ENCODE peak calls at places on chromosomes 13 and 19, in seven cellular contexts. J, H, F, Z, Q, B and W are unnamed samples.

GRCh38 chr19:32691952-32692726 is 518 bp downstream of the NUDT19 start:
- DNase-seq in H (no peak), J (no peak), Q (peak), B (peak), Z (no peak), F (peak), W (peak)

GRCh38 chr19:4523306-4524110 is 5.2 kb upstream of the PLIN4 start:
- DNase-seq in F (peak), J (peak), B (peak), H (peak), Z (no peak), Q (peak), W (peak)

GRCh38 chr19:9786342-9786741 is 17.8 kb upstream of the ZNF846 start:
- DNase-seq in Z (no peak), F (no peak), B (no peak), H (no peak), Q (peak), J (no peak), W (no peak)

GRCh38 chr19:33472696-33473624 is 48.6 kb downstream of the PEPD start:
- DNase-seq in Q (no peak), J (no peak), H (no peak), Z (no peak), B (no peak), F (no peak), W (peak)

GRCh38 chr19:55632463-55632834 is 8.1 kb upstream of the ZNF784 start:
- DNase-seq in F (peak), H (peak), J (peak), Q (peak), B (peak), Z (peak), W (peak)

GRCh38 chr13:95948646-95949045 is 104.6 kb downstream of the UGGT2 start:
- DNase-seq in Z (no peak), H (no peak), F (no peak), Q (no peak), J (no peak), B (no peak), W (peak)

GRCh38 chr19:3990815-3991117 is 5.5 kb upstream of the EEF2 start:
- DNase-seq in Q (no peak), B (no peak), J (no peak), Z (no peak), H (no peak), F (no peak), W (no peak)

GRCh38 chr19:46616631-46617322 is 8.1 kb downstream of the PTGIR start:
- DNase-seq in H (peak), F (peak), Z (no peak), J (peak), B (peak), Q (no peak), W (peak)

GRCh38 chr13:107370036-107370785 is 802.3 kb upstream of the ARGLU1 start:
- DNase-seq in B (no peak), H (no peak), J (no peak), Z (no peak), Q (no peak), F (no peak), W (peak)

GRCh38 chr19:8517551-8518442 is 3.8 kb upstream of the ZNF414 start:
- DNase-seq in Z (no peak), B (no peak), F (no peak), H (no peak), J (no peak), Q (no peak), W (peak)

GRCh38 chr13:87129602-87130300 is 541.4 kb upstream of the SLITRK5 start:
- DNase-seq in H (no peak), Q (no peak), Z (no peak), F (no peak), B (no peak), J (no peak), W (peak)

GRCh38 chr13:112903071-112903577 is 65.9 kb upstream of the MCF2L start:
- DNase-seq in B (no peak), H (no peak), J (no peak), Z (no peak), F (no peak), Q (no peak), W (no peak)

GRCh38 chr19:5895409-5895808 is 8.2 kb downstream of the NDUFA11 start:
- DNase-seq in H (no peak), B (no peak), Z (no peak), Q (no peak), F (no peak), J (no peak), W (no peak)

GRCh38 chr19:3625996-3626472 is 556 bp downstream of the CACTIN start:
- DNase-seq in B (no peak), J (peak), Z (no peak), Q (no peak), H (no peak), F (peak), W (no peak)

GRCh38 chr13:93270769-93271753 is 44.5 kb downstream of the GPC6 start:
- DNase-seq in B (no peak), J (peak), Q (no peak), Z (no peak), H (peak), F (no peak), W (no peak)

GRCh38 chr19:3665681-3666544 is 34.4 kb downstream of the PIP5K1C start:
- DNase-seq in J (peak), Q (peak), F (peak), H (peak), Z (no peak), B (peak), W (peak)

GRCh38 chr19:16327501-16327900 is 2.9 kb downstream of the KLF2 start:
- DNase-seq in Q (no peak), B (no peak), Z (no peak), J (no peak), F (no peak), H (no peak), W (no peak)

GRCh38 chr19:52535831-52536800 is 8.6 kb downstream of the ZNF808 start:
- DNase-seq in H (no peak), Z (peak), Q (peak), B (peak), F (peak), J (peak), W (peak)

GRCh38 chr19:10501971-10502523 is 1.1 kb downstream of the KEAP1 start:
- DNase-seq in F (peak), B (peak), Q (peak), Z (no peak), H (peak), J (peak), W (peak)

GRCh38 chr13:41418027-41418426 is 39.3 kb upstream of the RGCC start:
- DNase-seq in H (no peak), B (no peak), J (no peak), Z (no peak), Q (no peak), F (no peak), W (no peak)

GRCh38 chr19:48556163-48556562 is 4.2 kb downstream of the SULT2B1 start:
- DNase-seq in Z (no peak), J (no peak), B (no peak), H (peak), F (peak), Q (peak), W (peak)

GRCh38 chr13:76723551-76724232 is 162.5 kb downstream of the KCTD12 start:
- DNase-seq in H (no peak), Z (no peak), F (peak), J (no peak), Q (no peak), B (peak), W (peak)

GRCh38 chr13:36453518-36453917 is 21.2 kb downstream of the CCNA1 start:
- DNase-seq in F (peak), Q (no peak), J (peak), H (no peak), B (no peak), Z (no peak), W (peak)
- TF ChIP-seq CTCF in F (peak), Q (no peak), J (peak), H (peak), B (peak), Z (peak), W (no peak)

GRCh38 chr13:22569830-22570229 is 610.9 kb upstream of the SGCG start:
- DNase-seq in Q (no peak), H (no peak), B (no peak), J (no peak), F (no peak), Z (no peak), W (no peak)
- TF ChIP-seq CTCF in Q (no peak), H (no peak), B (peak), J (no peak), F (peak), Z (no peak), W (peak)

GRCh38 chr13:99698816-99699099 is 197.5 kb downstream of the TM9SF2 start:
- DNase-seq in J (no peak), H (no peak), Q (no peak), F (no peak), Z (no peak), B (no peak), W (no peak)

GRCh38 chr13:99702687-99703319 is 201.5 kb downstream of the TM9SF2 start:
- DNase-seq in F (peak), H (no peak), Q (no peak), Z (no peak), B (no peak), J (no peak), W (no peak)

GRCh38 chr13:99703908-99704307 is 202.6 kb downstream of the TM9SF2 start:
- DNase-seq in F (no peak), Q (no peak), B (no peak), H (no peak), Z (no peak), J (no peak), W (no peak)

GRCh38 chr13:99698010-99698815 is 196.9 kb downstream of the TM9SF2 start:
- DNase-seq in H (no peak), Z (no peak), F (no peak), J (no peak), Q (no peak), B (no peak), W (no peak)

DNA sequence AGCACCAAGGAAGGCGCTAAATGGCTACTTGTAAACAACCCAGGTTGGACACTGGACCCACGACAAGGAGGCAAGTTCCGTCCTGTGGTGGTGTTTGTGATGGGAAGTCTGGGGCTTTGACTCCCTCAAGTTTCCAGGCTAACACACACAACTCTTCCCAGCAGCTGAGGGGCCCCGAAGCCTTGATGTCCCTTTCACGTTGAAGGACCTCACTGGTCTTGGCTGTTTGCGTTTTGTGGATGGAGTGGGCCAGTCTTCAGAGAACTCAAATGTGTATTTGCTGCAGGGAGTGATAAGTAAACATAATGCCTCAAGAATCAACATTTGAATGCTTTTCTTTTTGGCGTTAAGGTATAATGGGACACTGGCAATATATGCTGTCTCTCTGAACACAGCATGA is 199.2 kb downstream of the TM9SF2 start:
- DNase-seq in J (no peak), Z (no peak), Q (no peak), H (no peak), B (no peak), F (no peak), W (no peak)
- TF ChIP-seq CTCF in J (no peak), Z (no peak), Q (no peak), H (no peak), B (no peak), F (no peak), W (no peak)

GRCh38 chr19:42219812-42220750 is at the start of gene ZNF526:
- DNase-seq in F (peak), Z (peak), J (peak), H (peak), B (peak), Q (peak), W (peak)

GRCh38 chr19:42216653-42217521 is 590 bp downstream of the DEDD2 start:
- DNase-seq in F (peak), Q (peak), J (peak), B (peak), H (peak), Z (no peak), W (peak)

GRCh38 chr19:42214810-42215209 is 2.7 kb downstream of the DEDD2 start:
- DNase-seq in Z (no peak), H (no peak), Q (no peak), F (no peak), J (no peak), B (no peak), W (no peak)

GRCh38 chr19:42220751-42221097 is 612 bp downstream of the ZNF526 start:
- DNase-seq in B (no peak), J (no peak), F (peak), Z (no peak), Q (no peak), H (no peak), W (no peak)

DNA sequence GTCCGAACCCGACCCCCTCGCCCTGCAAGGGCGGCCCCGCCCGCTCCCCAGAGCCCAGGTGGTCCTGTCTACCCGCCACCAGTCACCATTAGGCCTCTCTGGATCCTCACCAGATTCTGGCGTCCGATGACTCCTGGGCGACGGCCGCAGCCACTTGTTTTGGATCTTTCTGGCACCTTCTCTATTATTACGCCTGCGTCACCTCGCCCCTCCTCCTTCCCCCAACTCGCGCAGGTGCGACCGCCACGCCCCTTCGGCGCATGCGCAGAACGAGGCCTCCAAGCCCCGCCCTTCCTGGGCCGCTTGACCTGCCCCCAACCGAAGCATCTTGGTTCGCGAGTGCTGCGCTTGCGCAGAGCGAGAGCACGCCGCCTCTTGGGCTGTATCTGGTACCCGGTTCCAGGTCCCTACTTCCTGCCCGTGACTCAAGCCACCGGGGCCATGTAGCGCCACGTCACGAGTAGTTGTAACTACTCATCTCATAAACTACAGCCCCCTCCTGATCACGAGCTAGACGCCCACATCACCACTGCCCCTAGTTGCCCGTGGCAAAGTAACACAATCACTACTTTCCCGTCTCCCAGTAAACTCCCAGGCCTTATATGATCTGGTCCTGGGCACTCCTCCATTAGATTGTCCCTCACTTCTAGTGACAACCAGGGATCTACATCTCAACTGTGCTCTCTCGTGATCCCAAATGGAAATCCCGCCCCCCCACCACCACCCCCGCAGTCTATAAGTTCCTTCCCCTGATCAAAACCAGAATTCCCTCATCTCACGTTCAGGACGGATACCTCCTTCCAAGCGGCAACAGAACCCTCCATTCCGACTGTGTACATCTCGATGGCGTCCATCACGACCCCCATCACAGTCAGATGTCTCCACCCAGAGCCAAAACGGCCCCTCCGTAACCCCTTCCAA is at the start of gene DEDD2:
- DNase-seq in Z (peak), F (peak), H (peak), J (peak), B (peak), Q (peak), W (peak)
- TF ChIP-seq CTCF in Z (no peak), F (no peak), H (no peak), J (peak), B (no peak), Q (no peak), W (no peak)

GRCh38 chr13:44576396-44577235 is 486 bp upstream of the TSC22D1 start:
- DNase-seq in B (peak), F (peak), J (peak), Z (no peak), Q (no peak), H (no peak), W (peak)
- TF ChIP-seq CTCF in B (no peak), F (no peak), J (no peak), Z (no peak), Q (no peak), H (no peak), W (no peak)

GRCh38 chr13:98479496-98480003 is 97.4 kb downstream of the STK24 start:
- DNase-seq in B (no peak), Z (no peak), Q (no peak), H (no peak), J (no peak), F (no peak), W (no peak)

GRCh38 chr13:98480915-98481510 is 95.9 kb downstream of the STK24 start:
- DNase-seq in Q (no peak), F (no peak), H (no peak), J (peak), Z (peak), B (peak), W (no peak)

GRCh38 chr13:98476106-98476505 is 100.8 kb downstream of the STK24 start:
- DNase-seq in J (no peak), F (peak), H (no peak), B (no peak), Z (no peak), Q (no peak), W (no peak)

GRCh38 chr13:98476538-98476966 is 100.4 kb downstream of the STK24 start:
- DNase-seq in H (no peak), F (no peak), Q (no peak), J (no peak), B (peak), Z (peak), W (peak)

DNA sequence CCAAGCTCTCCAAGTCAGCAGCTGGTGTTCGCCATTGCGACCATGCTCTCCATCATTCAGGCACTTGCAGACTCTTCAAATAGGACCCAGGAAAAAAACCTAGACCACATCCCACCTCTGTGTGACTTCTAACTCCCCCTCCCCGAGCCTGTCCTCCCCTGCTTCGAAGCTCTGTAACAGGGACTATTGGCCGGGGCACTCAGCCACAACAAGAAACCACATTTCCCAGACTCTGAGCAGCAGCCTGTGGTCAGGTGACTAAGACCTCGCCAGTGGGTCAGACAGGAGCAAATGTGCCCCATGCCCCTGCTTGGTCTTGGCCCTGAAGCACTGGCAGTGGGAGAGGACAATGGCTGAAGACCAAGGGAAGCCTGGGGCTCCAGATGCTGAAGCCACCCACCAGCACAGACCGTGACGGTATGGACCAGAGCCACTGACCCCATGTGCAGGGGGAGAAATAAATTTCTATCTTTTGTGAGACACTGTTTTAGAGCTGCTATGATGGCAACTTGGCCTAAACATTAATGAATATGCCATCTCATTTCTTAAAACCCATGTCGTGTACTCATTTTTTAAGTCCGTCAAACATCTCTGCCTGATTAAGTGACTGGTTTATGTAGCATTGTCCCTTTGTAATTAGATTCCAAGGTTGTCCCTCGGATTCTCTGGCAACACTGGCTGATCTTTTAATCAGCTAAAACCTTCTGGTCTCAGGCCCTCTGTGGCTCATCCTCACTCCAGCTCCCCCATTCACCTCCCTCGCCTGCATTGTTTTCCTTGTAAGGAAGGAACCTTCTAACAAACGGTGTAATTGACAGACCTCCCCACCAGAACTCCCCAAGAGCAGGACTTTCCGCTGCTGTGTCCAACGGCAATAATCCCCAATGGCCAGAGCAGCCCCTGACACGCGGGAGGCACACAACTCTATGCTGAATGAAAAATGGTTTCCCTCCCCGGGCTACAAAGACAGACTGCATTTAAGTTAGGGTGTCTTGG is 98.5 kb downstream of the STK24 start:
- DNase-seq in B (no peak), H (no peak), F (peak), J (peak), Q (no peak), Z (peak), W (peak)
- TF ChIP-seq CTCF in B (no peak), H (no peak), F (peak), J (no peak), Q (no peak), Z (no peak), W (no peak)

DNA sequence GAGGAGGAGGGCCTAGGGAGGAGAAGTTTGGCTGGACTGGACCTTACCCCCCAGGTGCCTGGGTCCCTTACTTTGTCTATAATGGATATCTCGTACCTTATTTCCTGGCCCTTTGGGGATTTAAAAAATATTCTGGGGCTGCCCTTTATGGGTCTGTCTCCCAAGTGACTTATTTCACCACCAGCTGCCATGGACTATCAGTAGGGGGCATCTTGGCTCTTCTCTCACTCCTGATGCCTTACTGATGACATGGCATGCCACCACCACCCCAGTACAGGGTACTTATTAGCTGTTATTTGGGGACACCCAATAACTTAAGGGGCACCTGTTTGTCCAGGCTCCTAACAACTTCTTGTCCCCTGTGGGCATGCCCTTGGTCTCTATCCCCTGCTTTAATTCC is 38.0 kb downstream of the NFIX start:
- DNase-seq in Q (no peak), Z (no peak), B (no peak), J (no peak), F (no peak), H (no peak), W (no peak)
- TF ChIP-seq CTCF in Q (no peak), Z (no peak), B (peak), J (peak), F (peak), H (peak), W (no peak)